ENCODE peak calls at places on chromosomes 16 and 17, in four cellular contexts. One of them, this sample, is unnamed.

GRCh38 chr16:24819462-24820040 is 26.2 kb upstream of the SLC5A11 start:
- DNase-seq in HTR-8/SVneo: no peak
- DNase-seq in thoracic aorta: no peak
- DNase-seq in substantia nigra: no peak
- DNase-seq in this sample: no peak

GRCh38 chr17:77324227-77324626 is 183.5 kb downstream of the SEC14L1 start:
- DNase-seq in thoracic aorta: no peak
- DNase-seq in HTR-8/SVneo: no peak
- DNase-seq in substantia nigra: no peak
- DNase-seq in this sample: peak

GRCh38 chr17:14575349-14575966 is 274.6 kb downstream of the HS3ST3B1 start:
- DNase-seq in HTR-8/SVneo: no peak
- DNase-seq in substantia nigra: no peak
- DNase-seq in thoracic aorta: no peak
- DNase-seq in this sample: no peak

GRCh38 chr16:68486671-68487495 is 38.6 kb upstream of the SMPD3 start:
- DNase-seq in HTR-8/SVneo: no peak
- DNase-seq in substantia nigra: no peak
- DNase-seq in thoracic aorta: no peak
- DNase-seq in this sample: no peak

GRCh38 chr16:84442416-84443145 is 61.9 kb downstream of the MEAK7 start:
- DNase-seq in substantia nigra: no peak
- DNase-seq in thoracic aorta: no peak
- DNase-seq in HTR-8/SVneo: no peak
- DNase-seq in this sample: no peak

GRCh38 chr16:48215738-48216137 is 28.4 kb upstream of the LONP2 start:
- DNase-seq in substantia nigra: no peak
- DNase-seq in thoracic aorta: no peak
- DNase-seq in HTR-8/SVneo: no peak
- DNase-seq in this sample: no peak

GRCh38 chr16:2795714-2796143 is 2.5 kb upstream of the PRSS41 start:
- DNase-seq in thoracic aorta: no peak
- DNase-seq in HTR-8/SVneo: no peak
- DNase-seq in substantia nigra: no peak
- DNase-seq in this sample: no peak

GRCh38 chr17:48026503-48027321 is 10.9 kb downstream of the COPZ2 start:
- DNase-seq in thoracic aorta: peak
- DNase-seq in substantia nigra: peak
- DNase-seq in HTR-8/SVneo: peak
- DNase-seq in this sample: peak

GRCh38 chr16:81821422-81822128 is 42.5 kb downstream of the PLCG2 start:
- DNase-seq in thoracic aorta: no peak
- DNase-seq in substantia nigra: no peak
- DNase-seq in HTR-8/SVneo: no peak
- DNase-seq in this sample: no peak

GRCh38 chr17:35752945-35753764 is at the start of gene GAS2L2:
- DNase-seq in HTR-8/SVneo: no peak
- DNase-seq in thoracic aorta: no peak
- DNase-seq in substantia nigra: no peak
- DNase-seq in this sample: no peak

GRCh38 chr17:37527249-37527851 is 37.7 kb downstream of the DUSP14 start:
- DNase-seq in thoracic aorta: no peak
- DNase-seq in HTR-8/SVneo: peak
- DNase-seq in substantia nigra: no peak
- DNase-seq in this sample: no peak

GRCh38 chr17:55458977-55459376 is 37.3 kb upstream of the MMD start:
- DNase-seq in thoracic aorta: no peak
- DNase-seq in HTR-8/SVneo: peak
- DNase-seq in substantia nigra: no peak
- DNase-seq in this sample: no peak

GRCh38 chr16:58337090-58337444 is 42.2 kb upstream of the PRSS54 start:
- DNase-seq in thoracic aorta: no peak
- DNase-seq in substantia nigra: no peak
- DNase-seq in HTR-8/SVneo: no peak
- DNase-seq in this sample: no peak

GRCh38 chr17:60491771-60492170 is 34.3 kb downstream of the APPBP2 start:
- DNase-seq in thoracic aorta: no peak
- DNase-seq in HTR-8/SVneo: no peak
- DNase-seq in substantia nigra: no peak
- DNase-seq in this sample: no peak

GRCh38 chr17:73422121-73422520 is 110.3 kb upstream of the CDC42EP4 start:
- DNase-seq in thoracic aorta: no peak
- DNase-seq in substantia nigra: no peak
- DNase-seq in HTR-8/SVneo: no peak
- DNase-seq in this sample: no peak

GRCh38 chr17:77831497-77832179 is 126.9 kb upstream of the TNRC6C start:
- DNase-seq in thoracic aorta: no peak
- DNase-seq in HTR-8/SVneo: no peak
- DNase-seq in substantia nigra: no peak
- DNase-seq in this sample: peak